ENCODE peak calls at places on chromosomes 11 and 22, in eight cellular contexts. One of them, this sample, is unnamed.

GRCh38 chr11:28858076-28858475 is 749.9 kb downstream of the METTL15 start:
- DNase-seq in GM20000: no peak
- DNase-seq in suprapubic skin: no peak
- DNase-seq in Caco-2: no peak
- DNase-seq in A549: no peak
- DNase-seq in Panc1: no peak
- DNase-seq in IMR-90: peak
- DNase-seq in dorsolateral prefrontal cortex: no peak
- DNase-seq in this sample: no peak

GRCh38 chr11:86101493-86101892 is 32.6 kb upstream of the PICALM start:
- DNase-seq in Panc1: peak
- DNase-seq in Caco-2: no peak
- DNase-seq in IMR-90: peak
- DNase-seq in GM20000: no peak
- DNase-seq in suprapubic skin: no peak
- DNase-seq in dorsolateral prefrontal cortex: no peak
- DNase-seq in A549: peak
- DNase-seq in this sample: no peak

GRCh38 chr22:49079743-49080500 is 747.8 kb downstream of the BRD1 start:
- DNase-seq in suprapubic skin: no peak
- DNase-seq in IMR-90: no peak
- DNase-seq in Panc1: no peak
- DNase-seq in Caco-2: no peak
- DNase-seq in A549: no peak
- DNase-seq in dorsolateral prefrontal cortex: no peak
- DNase-seq in GM20000: no peak
- DNase-seq in this sample: no peak

GRCh38 chr11:118488480-118489109 is 38.7 kb upstream of the TTC36 start:
- DNase-seq in suprapubic skin: no peak
- DNase-seq in IMR-90: peak
- DNase-seq in dorsolateral prefrontal cortex: peak
- DNase-seq in A549: peak
- DNase-seq in Caco-2: peak
- DNase-seq in Panc1: peak
- DNase-seq in GM20000: peak
- DNase-seq in this sample: peak

GRCh38 chr22:17589810-17590375 is 26.6 kb downstream of the SLC25A18 start:
- DNase-seq in Caco-2: no peak
- DNase-seq in A549: no peak
- DNase-seq in dorsolateral prefrontal cortex: no peak
- DNase-seq in Panc1: no peak
- DNase-seq in IMR-90: no peak
- DNase-seq in GM20000: no peak
- DNase-seq in suprapubic skin: no peak
- DNase-seq in this sample: no peak

GRCh38 chr22:28247667-28248363 is 328.8 kb upstream of the PITPNB start:
- DNase-seq in Caco-2: no peak
- DNase-seq in GM20000: no peak
- DNase-seq in A549: no peak
- DNase-seq in IMR-90: no peak
- DNase-seq in suprapubic skin: no peak
- DNase-seq in dorsolateral prefrontal cortex: no peak
- DNase-seq in Panc1: no peak
- DNase-seq in this sample: no peak

GRCh38 chr22:50738649-50739227 is 734 bp downstream of the ACR start:
- DNase-seq in Caco-2: no peak
- DNase-seq in A549: no peak
- DNase-seq in Panc1: no peak
- DNase-seq in suprapubic skin: peak
- DNase-seq in IMR-90: no peak
- DNase-seq in GM20000: no peak
- DNase-seq in dorsolateral prefrontal cortex: no peak
- DNase-seq in this sample: no peak

GRCh38 chr11:92796744-92797143 is 172.7 kb upstream of the MTNR1B start:
- DNase-seq in GM20000: no peak
- DNase-seq in A549: no peak
- DNase-seq in IMR-90: no peak
- DNase-seq in dorsolateral prefrontal cortex: no peak
- DNase-seq in Panc1: no peak
- DNase-seq in suprapubic skin: no peak
- DNase-seq in Caco-2: no peak
- DNase-seq in this sample: no peak

GRCh38 chr11:12813371-12814225 is 139.4 kb downstream of the TEAD1 start:
- DNase-seq in Panc1: no peak
- DNase-seq in GM20000: no peak
- DNase-seq in suprapubic skin: no peak
- DNase-seq in Caco-2: no peak
- DNase-seq in dorsolateral prefrontal cortex: no peak
- DNase-seq in A549: peak
- DNase-seq in IMR-90: peak
- DNase-seq in this sample: no peak

GRCh38 chr11:124902616-124903015 is 5.0 kb upstream of the ROBO4 start:
- DNase-seq in suprapubic skin: no peak
- DNase-seq in A549: no peak
- DNase-seq in GM20000: no peak
- DNase-seq in dorsolateral prefrontal cortex: no peak
- DNase-seq in Panc1: no peak
- DNase-seq in Caco-2: no peak
- DNase-seq in IMR-90: peak
- DNase-seq in this sample: no peak

GRCh38 chr11:118899706-118900360 is 16.1 kb downstream of the CXCR5 start:
- DNase-seq in dorsolateral prefrontal cortex: no peak
- DNase-seq in IMR-90: no peak
- DNase-seq in Panc1: no peak
- DNase-seq in GM20000: no peak
- DNase-seq in suprapubic skin: peak
- DNase-seq in A549: no peak
- DNase-seq in Caco-2: peak
- DNase-seq in this sample: no peak

GRCh38 chr11:11998091-11998781 is 10.2 kb downstream of the DKK3 start:
- DNase-seq in Panc1: no peak
- DNase-seq in A549: peak
- DNase-seq in dorsolateral prefrontal cortex: no peak
- DNase-seq in suprapubic skin: no peak
- DNase-seq in IMR-90: peak
- DNase-seq in Caco-2: no peak
- DNase-seq in GM20000: no peak
- DNase-seq in this sample: no peak

GRCh38 chr22:22705328-22706100 is 61.1 kb downstream of the GGTLC2 start:
- DNase-seq in suprapubic skin: no peak
- DNase-seq in IMR-90: no peak
- DNase-seq in A549: no peak
- DNase-seq in GM20000: no peak
- DNase-seq in Caco-2: no peak
- DNase-seq in Panc1: no peak
- DNase-seq in dorsolateral prefrontal cortex: no peak
- DNase-seq in this sample: no peak

GRCh38 chr11:117806906-117807305 is 9.9 kb upstream of the DSCAML1 start:
- DNase-seq in Panc1: no peak
- DNase-seq in GM20000: no peak
- DNase-seq in suprapubic skin: no peak
- DNase-seq in IMR-90: no peak
- DNase-seq in dorsolateral prefrontal cortex: no peak
- DNase-seq in A549: no peak
- DNase-seq in Caco-2: no peak
- DNase-seq in this sample: no peak

GRCh38 chr11:124179311-124179710 is 3.8 kb upstream of the OR10D3 start:
- DNase-seq in Caco-2: no peak
- DNase-seq in Panc1: no peak
- DNase-seq in IMR-90: no peak
- DNase-seq in dorsolateral prefrontal cortex: no peak
- DNase-seq in A549: no peak
- DNase-seq in suprapubic skin: no peak
- DNase-seq in GM20000: no peak
- DNase-seq in this sample: no peak

DNA sequence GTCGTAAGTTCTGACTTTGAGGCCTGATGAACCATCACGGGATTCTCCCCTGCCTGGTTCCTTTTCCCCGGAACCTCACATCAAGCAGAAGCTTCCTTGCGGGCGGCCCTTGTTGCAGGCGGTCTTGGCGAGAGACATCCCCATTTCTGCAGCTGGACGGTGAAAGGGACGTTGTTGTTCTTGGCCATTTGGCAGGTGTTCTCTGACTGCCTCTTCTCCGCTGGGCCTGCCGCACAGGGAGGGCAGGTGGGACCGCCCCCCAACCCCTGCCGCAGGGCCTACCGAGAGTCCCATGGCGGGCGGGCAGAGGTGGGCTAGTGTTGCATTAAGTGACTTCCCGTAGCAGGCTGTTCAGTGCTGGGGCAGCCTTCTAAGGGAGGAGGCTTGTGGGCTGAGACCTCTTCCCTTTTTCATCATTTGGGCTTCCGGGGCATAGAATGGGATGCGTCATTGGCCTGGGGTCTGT is 26.9 kb upstream of the GRAMD4 start:
- DNase-seq in IMR-90: no peak
- DNase-seq in Caco-2: no peak
- DNase-seq in dorsolateral prefrontal cortex: no peak
- DNase-seq in A549: no peak
- DNase-seq in GM20000: peak
- DNase-seq in suprapubic skin: no peak
- DNase-seq in Panc1: no peak
- DNase-seq in this sample: peak
- TF ChIP-seq CTCF in IMR-90: no peak
- TF ChIP-seq CTCF in Caco-2: no peak
- TF ChIP-seq CTCF in dorsolateral prefrontal cortex: no peak
- TF ChIP-seq CTCF in A549: no peak
- TF ChIP-seq CTCF in GM20000: no peak
- TF ChIP-seq CTCF in suprapubic skin: no peak
- TF ChIP-seq CTCF in Panc1: no peak
- TF ChIP-seq CTCF in this sample: no peak

GRCh38 chr22:30287626-30288413 is 1.5 kb downstream of the CASTOR1 start:
- DNase-seq in Panc1: peak
- DNase-seq in A549: peak
- DNase-seq in dorsolateral prefrontal cortex: peak
- DNase-seq in Caco-2: peak
- DNase-seq in IMR-90: peak
- DNase-seq in GM20000: peak
- DNase-seq in suprapubic skin: peak
- DNase-seq in this sample: peak
- TF ChIP-seq CTCF in Panc1: peak
- TF ChIP-seq CTCF in A549: peak
- TF ChIP-seq CTCF in dorsolateral prefrontal cortex: peak
- TF ChIP-seq CTCF in Caco-2: peak
- TF ChIP-seq CTCF in IMR-90: peak
- TF ChIP-seq CTCF in GM20000: peak
- TF ChIP-seq CTCF in suprapubic skin: peak
- TF ChIP-seq CTCF in this sample: peak

GRCh38 chr11:76723142-76723541 is 52.6 kb upstream of the LRRC32 start:
- DNase-seq in A549: no peak
- DNase-seq in Caco-2: no peak
- DNase-seq in IMR-90: no peak
- DNase-seq in suprapubic skin: no peak
- DNase-seq in dorsolateral prefrontal cortex: no peak
- DNase-seq in GM20000: no peak
- DNase-seq in Panc1: no peak
- DNase-seq in this sample: no peak
- TF ChIP-seq CTCF in A549: no peak
- TF ChIP-seq CTCF in Caco-2: peak
- TF ChIP-seq CTCF in IMR-90: no peak
- TF ChIP-seq CTCF in suprapubic skin: no peak
- TF ChIP-seq CTCF in dorsolateral prefrontal cortex: no peak
- TF ChIP-seq CTCF in GM20000: no peak
- TF ChIP-seq CTCF in Panc1: peak
- TF ChIP-seq CTCF in this sample: no peak

GRCh38 chr11:78514922-78515502 is 59.7 kb downstream of the NARS2 start:
- DNase-seq in dorsolateral prefrontal cortex: no peak
- DNase-seq in A549: no peak
- DNase-seq in Caco-2: no peak
- DNase-seq in GM20000: no peak
- DNase-seq in IMR-90: no peak
- DNase-seq in suprapubic skin: no peak
- DNase-seq in Panc1: no peak
- DNase-seq in this sample: no peak

GRCh38 chr11:78510597-78510996 is 64.1 kb downstream of the NARS2 start:
- DNase-seq in dorsolateral prefrontal cortex: no peak
- DNase-seq in IMR-90: no peak
- DNase-seq in Caco-2: no peak
- DNase-seq in suprapubic skin: no peak
- DNase-seq in GM20000: no peak
- DNase-seq in A549: no peak
- DNase-seq in Panc1: no peak
- DNase-seq in this sample: no peak

GRCh38 chr11:78516281-78516680 is 58.4 kb downstream of the NARS2 start:
- DNase-seq in GM20000: no peak
- DNase-seq in A549: no peak
- DNase-seq in suprapubic skin: no peak
- DNase-seq in IMR-90: no peak
- DNase-seq in Caco-2: no peak
- DNase-seq in dorsolateral prefrontal cortex: no peak
- DNase-seq in Panc1: no peak
- DNase-seq in this sample: no peak
- TF ChIP-seq CTCF in GM20000: no peak
- TF ChIP-seq CTCF in A549: no peak
- TF ChIP-seq CTCF in suprapubic skin: no peak
- TF ChIP-seq CTCF in IMR-90: no peak
- TF ChIP-seq CTCF in Caco-2: no peak
- TF ChIP-seq CTCF in dorsolateral prefrontal cortex: no peak
- TF ChIP-seq CTCF in Panc1: no peak
- TF ChIP-seq CTCF in this sample: no peak